ENCODE peak calls at places on chromosomes 1 and 21, in ten cellular contexts. One of them, this sample, is unnamed.

GRCh38 chr1:114009393-114009792 is 30.1 kb downstream of the OLFML3 start:
- DNase-seq in stimulated activated CD4-positive, alpha-beta T cell treated with anti-CD3 and anti-CD28 coated beads, Interleukin-12 subunit alpha, Interleukin-12 subunit beta, amount 100 ng/mL, for 4 hours: no peak
- DNase-seq in heart right ventricle: no peak
- DNase-seq in fibroblast of mammary gland: peak
- DNase-seq in Right ventricle myocardium superior: no peak
- DNase-seq in transverse colon: no peak
- DNase-seq in OCI-M1: peak
- DNase-seq in posterior cingulate gyrus: no peak
- DNase-seq in A549: no peak
- DNase-seq in fibroblast of villous mesenchyme: peak
- DNase-seq in this sample: peak

GRCh38 chr1:148162363-148162762 is 10.3 kb upstream of the NBPF11 start:
- DNase-seq in stimulated activated CD4-positive, alpha-beta T cell treated with anti-CD3 and anti-CD28 coated beads, Interleukin-12 subunit alpha, Interleukin-12 subunit beta, amount 100 ng/mL, for 4 hours: no peak
- DNase-seq in heart right ventricle: no peak
- DNase-seq in fibroblast of mammary gland: no peak
- DNase-seq in Right ventricle myocardium superior: no peak
- DNase-seq in transverse colon: no peak
- DNase-seq in OCI-M1: no peak
- DNase-seq in posterior cingulate gyrus: no peak
- DNase-seq in A549: no peak
- DNase-seq in fibroblast of villous mesenchyme: no peak
- DNase-seq in this sample: no peak

GRCh38 chr1:159088050-159088449 is 11.5 kb upstream of the AIM2 start:
- DNase-seq in stimulated activated CD4-positive, alpha-beta T cell treated with anti-CD3 and anti-CD28 coated beads, Interleukin-12 subunit alpha, Interleukin-12 subunit beta, amount 100 ng/mL, for 4 hours: no peak
- DNase-seq in heart right ventricle: no peak
- DNase-seq in fibroblast of mammary gland: peak
- DNase-seq in Right ventricle myocardium superior: no peak
- DNase-seq in transverse colon: no peak
- DNase-seq in OCI-M1: peak
- DNase-seq in posterior cingulate gyrus: no peak
- DNase-seq in A549: no peak
- DNase-seq in fibroblast of villous mesenchyme: peak
- DNase-seq in this sample: peak

GRCh38 chr1:89516055-89516454 is 8.6 kb upstream of the LRRC8B start:
- DNase-seq in stimulated activated CD4-positive, alpha-beta T cell treated with anti-CD3 and anti-CD28 coated beads, Interleukin-12 subunit alpha, Interleukin-12 subunit beta, amount 100 ng/mL, for 4 hours: no peak
- DNase-seq in heart right ventricle: no peak
- DNase-seq in fibroblast of mammary gland: peak
- DNase-seq in Right ventricle myocardium superior: no peak
- DNase-seq in transverse colon: no peak
- DNase-seq in OCI-M1: no peak
- DNase-seq in posterior cingulate gyrus: no peak
- DNase-seq in A549: peak
- DNase-seq in fibroblast of villous mesenchyme: peak
- DNase-seq in this sample: peak

GRCh38 chr1:18486195-18486594 is 5.5 kb downstream of the KLHDC7A start:
- DNase-seq in stimulated activated CD4-positive, alpha-beta T cell treated with anti-CD3 and anti-CD28 coated beads, Interleukin-12 subunit alpha, Interleukin-12 subunit beta, amount 100 ng/mL, for 4 hours: no peak
- DNase-seq in heart right ventricle: no peak
- DNase-seq in fibroblast of mammary gland: no peak
- DNase-seq in Right ventricle myocardium superior: no peak
- DNase-seq in transverse colon: no peak
- DNase-seq in OCI-M1: peak
- DNase-seq in posterior cingulate gyrus: no peak
- DNase-seq in A549: no peak
- DNase-seq in fibroblast of villous mesenchyme: no peak
- DNase-seq in this sample: peak

GRCh38 chr1:102550729-102551384 is 554.1 kb upstream of the OLFM3 start:
- DNase-seq in stimulated activated CD4-positive, alpha-beta T cell treated with anti-CD3 and anti-CD28 coated beads, Interleukin-12 subunit alpha, Interleukin-12 subunit beta, amount 100 ng/mL, for 4 hours: no peak
- DNase-seq in heart right ventricle: no peak
- DNase-seq in fibroblast of mammary gland: peak
- DNase-seq in Right ventricle myocardium superior: no peak
- DNase-seq in transverse colon: no peak
- DNase-seq in OCI-M1: peak
- DNase-seq in posterior cingulate gyrus: no peak
- DNase-seq in A549: no peak
- DNase-seq in fibroblast of villous mesenchyme: peak
- DNase-seq in this sample: peak

GRCh38 chr1:183881387-183882084 is 76.6 kb downstream of the RGL1 start:
- DNase-seq in stimulated activated CD4-positive, alpha-beta T cell treated with anti-CD3 and anti-CD28 coated beads, Interleukin-12 subunit alpha, Interleukin-12 subunit beta, amount 100 ng/mL, for 4 hours: no peak
- DNase-seq in heart right ventricle: peak
- DNase-seq in fibroblast of mammary gland: peak
- DNase-seq in Right ventricle myocardium superior: peak
- DNase-seq in transverse colon: no peak
- DNase-seq in OCI-M1: no peak
- DNase-seq in posterior cingulate gyrus: peak
- DNase-seq in A549: peak
- DNase-seq in fibroblast of villous mesenchyme: peak
- DNase-seq in this sample: no peak

GRCh38 chr1:117467336-117467735 is 100.1 kb downstream of the MAN1A2 start:
- DNase-seq in stimulated activated CD4-positive, alpha-beta T cell treated with anti-CD3 and anti-CD28 coated beads, Interleukin-12 subunit alpha, Interleukin-12 subunit beta, amount 100 ng/mL, for 4 hours: no peak
- DNase-seq in heart right ventricle: no peak
- DNase-seq in fibroblast of mammary gland: no peak
- DNase-seq in Right ventricle myocardium superior: no peak
- DNase-seq in transverse colon: no peak
- DNase-seq in OCI-M1: no peak
- DNase-seq in posterior cingulate gyrus: no peak
- DNase-seq in A549: no peak
- DNase-seq in fibroblast of villous mesenchyme: no peak
- DNase-seq in this sample: no peak

GRCh38 chr1:204494281-204495077 is at the start of gene PIK3C2B:
- DNase-seq in stimulated activated CD4-positive, alpha-beta T cell treated with anti-CD3 and anti-CD28 coated beads, Interleukin-12 subunit alpha, Interleukin-12 subunit beta, amount 100 ng/mL, for 4 hours: peak
- DNase-seq in heart right ventricle: peak
- DNase-seq in fibroblast of mammary gland: peak
- DNase-seq in Right ventricle myocardium superior: peak
- DNase-seq in transverse colon: peak
- DNase-seq in OCI-M1: peak
- DNase-seq in posterior cingulate gyrus: peak
- DNase-seq in A549: peak
- DNase-seq in fibroblast of villous mesenchyme: peak
- DNase-seq in this sample: peak

GRCh38 chr1:204493145-204493881 is 1.3 kb downstream of the PIK3C2B start:
- DNase-seq in stimulated activated CD4-positive, alpha-beta T cell treated with anti-CD3 and anti-CD28 coated beads, Interleukin-12 subunit alpha, Interleukin-12 subunit beta, amount 100 ng/mL, for 4 hours: no peak
- DNase-seq in heart right ventricle: peak
- DNase-seq in fibroblast of mammary gland: peak
- DNase-seq in Right ventricle myocardium superior: peak
- DNase-seq in transverse colon: peak
- DNase-seq in OCI-M1: no peak
- DNase-seq in posterior cingulate gyrus: no peak
- DNase-seq in A549: peak
- DNase-seq in fibroblast of villous mesenchyme: peak
- DNase-seq in this sample: no peak

GRCh38 chr1:178057131-178057765 is 36.7 kb upstream of the RASAL2 start:
- DNase-seq in stimulated activated CD4-positive, alpha-beta T cell treated with anti-CD3 and anti-CD28 coated beads, Interleukin-12 subunit alpha, Interleukin-12 subunit beta, amount 100 ng/mL, for 4 hours: no peak
- DNase-seq in heart right ventricle: no peak
- DNase-seq in fibroblast of mammary gland: peak
- DNase-seq in Right ventricle myocardium superior: no peak
- DNase-seq in transverse colon: no peak
- DNase-seq in OCI-M1: no peak
- DNase-seq in posterior cingulate gyrus: no peak
- DNase-seq in A549: no peak
- DNase-seq in fibroblast of villous mesenchyme: no peak
- DNase-seq in this sample: no peak

GRCh38 chr1:59185163-59185855 is 111.6 kb upstream of the FGGY start:
- DNase-seq in stimulated activated CD4-positive, alpha-beta T cell treated with anti-CD3 and anti-CD28 coated beads, Interleukin-12 subunit alpha, Interleukin-12 subunit beta, amount 100 ng/mL, for 4 hours: no peak
- DNase-seq in heart right ventricle: no peak
- DNase-seq in fibroblast of mammary gland: no peak
- DNase-seq in Right ventricle myocardium superior: no peak
- DNase-seq in transverse colon: no peak
- DNase-seq in OCI-M1: no peak
- DNase-seq in posterior cingulate gyrus: no peak
- DNase-seq in A549: no peak
- DNase-seq in fibroblast of villous mesenchyme: no peak
- DNase-seq in this sample: no peak

GRCh38 chr1:75618382-75618781 is 7.5 kb upstream of the SLC44A5 start:
- DNase-seq in stimulated activated CD4-positive, alpha-beta T cell treated with anti-CD3 and anti-CD28 coated beads, Interleukin-12 subunit alpha, Interleukin-12 subunit beta, amount 100 ng/mL, for 4 hours: no peak
- DNase-seq in heart right ventricle: no peak
- DNase-seq in fibroblast of mammary gland: no peak
- DNase-seq in Right ventricle myocardium superior: no peak
- DNase-seq in transverse colon: no peak
- DNase-seq in OCI-M1: no peak
- DNase-seq in posterior cingulate gyrus: no peak
- DNase-seq in A549: no peak
- DNase-seq in fibroblast of villous mesenchyme: no peak
- DNase-seq in this sample: no peak

GRCh38 chr1:36872858-36873257 is 161.5 kb downstream of the GRIK3 start:
- DNase-seq in stimulated activated CD4-positive, alpha-beta T cell treated with anti-CD3 and anti-CD28 coated beads, Interleukin-12 subunit alpha, Interleukin-12 subunit beta, amount 100 ng/mL, for 4 hours: no peak
- DNase-seq in heart right ventricle: no peak
- DNase-seq in fibroblast of mammary gland: no peak
- DNase-seq in Right ventricle myocardium superior: no peak
- DNase-seq in transverse colon: no peak
- DNase-seq in OCI-M1: no peak
- DNase-seq in posterior cingulate gyrus: no peak
- DNase-seq in A549: no peak
- DNase-seq in fibroblast of villous mesenchyme: no peak
- DNase-seq in this sample: no peak

GRCh38 chr21:43187715-43188114 is 18.9 kb downstream of the CRYAA start:
- DNase-seq in stimulated activated CD4-positive, alpha-beta T cell treated with anti-CD3 and anti-CD28 coated beads, Interleukin-12 subunit alpha, Interleukin-12 subunit beta, amount 100 ng/mL, for 4 hours: no peak
- DNase-seq in heart right ventricle: no peak
- DNase-seq in fibroblast of mammary gland: no peak
- DNase-seq in Right ventricle myocardium superior: no peak
- DNase-seq in transverse colon: no peak
- DNase-seq in OCI-M1: no peak
- DNase-seq in posterior cingulate gyrus: no peak
- DNase-seq in A549: no peak
- DNase-seq in fibroblast of villous mesenchyme: no peak
- DNase-seq in this sample: no peak

GRCh38 chr1:10431065-10431730 is 965 bp downstream of the CENPS start:
- DNase-seq in stimulated activated CD4-positive, alpha-beta T cell treated with anti-CD3 and anti-CD28 coated beads, Interleukin-12 subunit alpha, Interleukin-12 subunit beta, amount 100 ng/mL, for 4 hours: no peak
- DNase-seq in heart right ventricle: no peak
- DNase-seq in fibroblast of mammary gland: peak
- DNase-seq in Right ventricle myocardium superior: no peak
- DNase-seq in transverse colon: no peak
- DNase-seq in OCI-M1: peak
- DNase-seq in posterior cingulate gyrus: no peak
- DNase-seq in A549: no peak
- DNase-seq in fibroblast of villous mesenchyme: peak
- DNase-seq in this sample: peak

This sample was measured in NB4.